ENCODE peak calls at places on chromosome 17, in ten cellular contexts. K is foreskin fibroblast, Y is HCT116, L is body of pancreas, G is heart left ventricle, M is hepatocyte, Q is OCI-LY7, T is GM10248, X is progenitor cell of endocrine pancreas, A is ascending aorta. W is an unnamed sample.

GRCh38 chr17:12485361-12485911 is 180.3 kb upstream of the MYOCD start:
- DNase-seq in K (no peak), Y (no peak), L (no peak), G (no peak), M (no peak), Q (no peak), T (no peak), X (no peak), A (no peak), W (no peak)

GRCh38 chr17:47807421-47807820 is 14.2 kb downstream of the OSBPL7 start:
- DNase-seq in K (no peak), Y (no peak), L (no peak), G (no peak), M (no peak), Q (no peak), T (no peak), X (no peak), A (no peak), W (no peak)

GRCh38 chr17:29593546-29594440 is 861 bp downstream of the ANKRD13B start:
- DNase-seq in K (peak; percentile 48), Y (no peak), L (no peak), G (peak; percentile 41), M (peak; percentile 72), Q (peak; percentile 56), T (no peak), X (no peak), A (no peak), W (peak; percentile 46)

GRCh38 chr17:77425791-77426641 is 285.2 kb downstream of the SEC14L1 start:
- DNase-seq in K (peak; percentile 70), Y (no peak), L (no peak), G (peak; percentile 36), M (peak; percentile 90), Q (no peak), T (no peak), X (no peak), A (no peak), W (no peak)

GRCh38 chr17:58329035-58329807 is 626 bp upstream of the TSPOAP1 start:
- DNase-seq in K (no peak), Y (no peak), L (peak; percentile 74), G (peak; percentile 51), M (no peak), Q (peak; percentile 92), T (peak; percentile 76), X (no peak), A (peak; percentile 40), W (peak; percentile 81)

GRCh38 chr17:31674305-31674704 is 184.7 kb downstream of the COPRS start:
- DNase-seq in K (peak; percentile 59), Y (no peak), L (no peak), G (no peak), M (no peak), Q (no peak), T (no peak), X (no peak), A (no peak), W (no peak)

GRCh38 chr17:56798916-56799315 is 34.8 kb downstream of the C17orf67 start:
- DNase-seq in K (no peak), Y (no peak), L (no peak), G (no peak), M (no peak), Q (no peak), T (no peak), X (no peak), A (no peak), W (no peak)

GRCh38 chr17:43832976-43833829 is at the start of gene MPP3:
- DNase-seq in K (peak; percentile 92), Y (no peak), L (peak; percentile 67), G (peak; percentile 82), M (peak; percentile 92), Q (no peak), T (peak; percentile 40), X (peak; percentile 42), A (no peak), W (peak; percentile 63)

GRCh38 chr17:62109378-62109902 is 44.4 kb upstream of the MED13 start:
- DNase-seq in K (peak; percentile 82), Y (peak; percentile 95), L (peak; percentile 88), G (no peak), M (peak; percentile 83), Q (peak; percentile 72), T (peak; percentile 84), X (peak; percentile 73), A (no peak), W (peak; percentile 85)

GRCh38 chr17:8572767-8573166 is 57.8 kb downstream of the MYH10 start:
- DNase-seq in K (peak; percentile 22), Y (no peak), L (no peak), G (no peak), M (no peak), Q (no peak), T (no peak), X (no peak), A (no peak), W (no peak)

DNA sequence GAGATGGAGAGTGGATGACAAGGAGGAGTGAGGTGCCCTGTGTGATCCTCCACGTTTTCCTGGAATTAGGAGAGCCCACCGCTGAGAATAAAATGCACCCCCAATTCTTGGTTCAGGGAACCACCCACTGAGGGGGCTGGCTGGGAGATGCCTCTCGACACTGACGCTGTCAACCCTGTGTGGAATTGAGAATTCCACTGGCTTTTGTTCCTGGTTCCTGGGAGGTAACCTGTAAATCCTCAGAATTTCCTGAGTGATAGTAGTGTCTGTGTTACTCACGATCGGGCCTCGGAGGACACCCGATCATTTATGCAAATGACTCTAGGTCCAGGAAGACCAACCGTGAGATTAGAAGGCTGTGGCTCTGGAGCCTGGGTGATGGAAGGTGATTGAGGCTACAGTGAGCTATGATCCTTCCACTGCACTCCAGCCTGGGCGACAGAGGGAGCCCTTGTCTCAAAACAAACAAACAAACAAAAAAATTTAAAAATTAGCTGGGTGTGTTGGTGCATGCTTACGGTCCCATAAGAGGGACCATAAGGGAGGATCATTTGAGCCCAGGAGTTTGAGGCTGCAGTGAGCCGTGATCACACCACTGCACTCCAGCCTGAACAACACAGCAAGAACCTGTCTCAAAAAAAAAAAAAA is 11.7 kb upstream of the PRPSAP1 start:
- DNase-seq in K (peak; percentile 61), Y (peak; percentile 57), L (no peak), G (no peak), M (no peak), Q (peak; percentile 38), T (no peak), X (no peak), A (no peak), W (no peak)
- TF ChIP-seq CTCF in K (peak; percentile 39), Y (peak; percentile 80), L (peak; percentile 23), G (peak; percentile 29), M (peak; percentile 25), Q (peak; percentile 75), T (peak; percentile 53), X (peak; percentile 27), A (no peak), W (no peak)

DNA sequence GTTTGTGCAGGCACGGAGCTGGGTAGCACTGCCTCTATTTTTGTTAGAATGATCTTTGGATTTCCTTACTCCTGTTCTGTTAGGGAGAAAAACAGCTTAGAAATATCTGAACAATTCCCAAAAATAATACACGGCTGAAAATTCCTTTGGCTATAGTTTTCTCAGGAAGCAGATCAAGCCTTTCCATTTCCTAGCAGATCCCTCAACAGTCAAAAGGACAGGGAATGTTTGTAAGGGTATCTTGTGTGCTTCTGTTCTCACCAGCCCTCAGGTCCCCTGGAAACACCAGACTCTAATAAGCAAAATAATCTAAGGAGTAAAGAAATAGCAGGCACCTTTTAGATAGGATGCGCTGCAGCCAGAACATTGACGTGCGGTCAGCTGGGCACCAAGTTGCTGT is 30.5 kb upstream of the WSB1 start:
- DNase-seq in K (no peak), Y (no peak), L (no peak), G (no peak), M (no peak), Q (no peak), T (no peak), X (no peak), A (no peak), W (no peak)
- TF ChIP-seq CTCF in K (no peak), Y (no peak), L (no peak), G (no peak), M (no peak), Q (no peak), T (no peak), X (no peak), A (no peak), W (no peak)

GRCh38 chr17:45408611-45409421 is 23.9 kb downstream of the ARHGAP27 start:
- DNase-seq in K (no peak), Y (no peak), L (no peak), G (no peak), M (no peak), Q (no peak), T (no peak), X (no peak), A (no peak), W (peak; percentile 30)
- TF ChIP-seq CTCF in K (no peak), Y (no peak), L (no peak), G (no peak), M (no peak), Q (no peak), T (no peak), X (no peak), A (no peak), W (no peak)

DNA sequence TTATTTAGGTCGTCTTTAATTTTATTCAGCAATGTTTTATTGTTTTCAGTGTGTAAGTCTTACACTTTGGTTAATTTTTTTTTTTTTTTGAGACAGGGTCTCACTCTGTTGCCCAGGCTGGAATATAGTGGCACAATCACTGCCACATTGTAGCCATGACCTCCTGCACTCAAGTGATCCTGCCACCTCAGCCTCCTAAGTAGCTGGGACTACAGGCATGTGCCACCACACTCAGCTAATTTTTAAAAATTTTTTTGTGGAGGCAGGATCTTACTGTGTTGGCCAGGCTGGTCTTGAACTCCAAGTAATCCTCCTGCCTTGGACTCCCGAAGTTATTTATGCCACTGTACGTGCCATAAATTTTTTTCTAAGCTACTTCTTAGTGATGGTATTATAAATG is 14.5 kb downstream of the RPS6KB1 start:
- DNase-seq in K (no peak), Y (no peak), L (no peak), G (no peak), M (no peak), Q (no peak), T (no peak), X (no peak), A (no peak), W (no peak)
- TF ChIP-seq CTCF in K (no peak), Y (no peak), L (no peak), G (no peak), M (no peak), Q (no peak), T (no peak), X (no peak), A (no peak), W (no peak)

GRCh38 chr17:17050346-17051345 is 8.4 kb downstream of the MPRIP start:
- DNase-seq in K (no peak), Y (no peak), L (no peak), G (no peak), M (no peak), Q (no peak), T (no peak), X (no peak), A (no peak), W (no peak)
- TF ChIP-seq CTCF in K (no peak), Y (no peak), L (no peak), G (no peak), M (no peak), Q (no peak), T (no peak), X (no peak), A (no peak), W (no peak)

W was measured in GM20000.